ENCODE peak calls at places on chromosomes 12 and 14, in ten cellular contexts. One of them, this sample, is unnamed.

GRCh38 chr12:19857197-19857596 is 417.9 kb downstream of the AEBP2 start:
- DNase-seq in thoracic aorta: no peak
- DNase-seq in ovary: no peak
- DNase-seq in left ventricle myocardium inferior: no peak
- DNase-seq in RWPE2: no peak
- DNase-seq in CD8-positive, alpha-beta memory T cell: no peak
- DNase-seq in MM.1S: no peak
- DNase-seq in right cardiac atrium: no peak
- DNase-seq in pancreas: no peak
- DNase-seq in neuronal stem cell: no peak
- DNase-seq in this sample: no peak

GRCh38 chr12:67966560-67966959 is 22.7 kb upstream of the IFNG-AS1 start:
- DNase-seq in neuronal stem cell: no peak
- DNase-seq in left ventricle myocardium inferior: no peak
- DNase-seq in CD8-positive, alpha-beta memory T cell: no peak
- DNase-seq in ovary: no peak
- DNase-seq in pancreas: no peak
- DNase-seq in right cardiac atrium: no peak
- DNase-seq in RWPE2: no peak
- DNase-seq in MM.1S: no peak
- DNase-seq in thoracic aorta: no peak
- DNase-seq in this sample: no peak

GRCh38 chr12:47781479-47782371 is 8.7 kb downstream of the SLC48A1 start:
- DNase-seq in ovary: no peak
- DNase-seq in right cardiac atrium: no peak
- DNase-seq in left ventricle myocardium inferior: no peak
- DNase-seq in neuronal stem cell: no peak
- DNase-seq in thoracic aorta: no peak
- DNase-seq in RWPE2: no peak
- DNase-seq in pancreas: no peak
- DNase-seq in CD8-positive, alpha-beta memory T cell: no peak
- DNase-seq in MM.1S: no peak
- DNase-seq in this sample: no peak

GRCh38 chr14:102993523-102993922 is 63.8 kb downstream of the CDC42BPB start:
- DNase-seq in neuronal stem cell: no peak
- DNase-seq in pancreas: no peak
- DNase-seq in right cardiac atrium: no peak
- DNase-seq in left ventricle myocardium inferior: no peak
- DNase-seq in CD8-positive, alpha-beta memory T cell: no peak
- DNase-seq in ovary: no peak
- DNase-seq in MM.1S: no peak
- DNase-seq in RWPE2: no peak
- DNase-seq in thoracic aorta: no peak
- DNase-seq in this sample: peak

GRCh38 chr14:23551266-23552028 is at the start of gene ZFHX2:
- DNase-seq in right cardiac atrium: peak
- DNase-seq in ovary: peak
- DNase-seq in neuronal stem cell: peak
- DNase-seq in pancreas: peak
- DNase-seq in MM.1S: peak
- DNase-seq in CD8-positive, alpha-beta memory T cell: peak
- DNase-seq in RWPE2: peak
- DNase-seq in thoracic aorta: no peak
- DNase-seq in left ventricle myocardium inferior: peak
- DNase-seq in this sample: peak

GRCh38 chr12:75855360-75855759 is 176.2 kb downstream of the PHLDA1 start:
- DNase-seq in thoracic aorta: no peak
- DNase-seq in CD8-positive, alpha-beta memory T cell: no peak
- DNase-seq in right cardiac atrium: no peak
- DNase-seq in MM.1S: no peak
- DNase-seq in neuronal stem cell: no peak
- DNase-seq in left ventricle myocardium inferior: no peak
- DNase-seq in pancreas: no peak
- DNase-seq in RWPE2: no peak
- DNase-seq in ovary: no peak
- DNase-seq in this sample: no peak

GRCh38 chr12:26028953-26029740 is 70.7 kb downstream of the RASSF8 start:
- DNase-seq in neuronal stem cell: peak
- DNase-seq in left ventricle myocardium inferior: no peak
- DNase-seq in pancreas: peak
- DNase-seq in MM.1S: peak
- DNase-seq in RWPE2: no peak
- DNase-seq in thoracic aorta: no peak
- DNase-seq in ovary: no peak
- DNase-seq in right cardiac atrium: no peak
- DNase-seq in CD8-positive, alpha-beta memory T cell: no peak
- DNase-seq in this sample: no peak

GRCh38 chr14:105864651-105865265 is 338.4 kb downstream of the TMEM121 start:
- DNase-seq in thoracic aorta: no peak
- DNase-seq in right cardiac atrium: no peak
- DNase-seq in pancreas: peak
- DNase-seq in RWPE2: peak
- DNase-seq in ovary: peak
- DNase-seq in neuronal stem cell: no peak
- DNase-seq in CD8-positive, alpha-beta memory T cell: no peak
- DNase-seq in left ventricle myocardium inferior: peak
- DNase-seq in MM.1S: no peak
- DNase-seq in this sample: peak

GRCh38 chr12:76398106-76398505 is 49.9 kb upstream of the BBS10 start:
- DNase-seq in thoracic aorta: no peak
- DNase-seq in left ventricle myocardium inferior: no peak
- DNase-seq in ovary: no peak
- DNase-seq in CD8-positive, alpha-beta memory T cell: no peak
- DNase-seq in MM.1S: no peak
- DNase-seq in neuronal stem cell: no peak
- DNase-seq in pancreas: no peak
- DNase-seq in right cardiac atrium: no peak
- DNase-seq in RWPE2: no peak
- DNase-seq in this sample: no peak

GRCh38 chr14:77195766-77196165 is 14.2 kb downstream of the TMEM63C start:
- DNase-seq in right cardiac atrium: no peak
- DNase-seq in thoracic aorta: no peak
- DNase-seq in pancreas: no peak
- DNase-seq in CD8-positive, alpha-beta memory T cell: no peak
- DNase-seq in neuronal stem cell: no peak
- DNase-seq in MM.1S: no peak
- DNase-seq in ovary: no peak
- DNase-seq in RWPE2: peak
- DNase-seq in left ventricle myocardium inferior: no peak
- DNase-seq in this sample: no peak

GRCh38 chr12:28830491-28830890 is 318.6 kb upstream of the FAR2 start:
- DNase-seq in right cardiac atrium: no peak
- DNase-seq in neuronal stem cell: no peak
- DNase-seq in ovary: no peak
- DNase-seq in MM.1S: no peak
- DNase-seq in RWPE2: no peak
- DNase-seq in thoracic aorta: no peak
- DNase-seq in CD8-positive, alpha-beta memory T cell: no peak
- DNase-seq in pancreas: no peak
- DNase-seq in left ventricle myocardium inferior: no peak
- DNase-seq in this sample: no peak

GRCh38 chr12:92404921-92405320 is 259.3 kb upstream of the BTG1 start:
- DNase-seq in ovary: no peak
- DNase-seq in pancreas: no peak
- DNase-seq in left ventricle myocardium inferior: no peak
- DNase-seq in CD8-positive, alpha-beta memory T cell: no peak
- DNase-seq in RWPE2: no peak
- DNase-seq in neuronal stem cell: no peak
- DNase-seq in MM.1S: no peak
- DNase-seq in right cardiac atrium: no peak
- DNase-seq in thoracic aorta: no peak
- DNase-seq in this sample: no peak

GRCh38 chr12:125310461-125310860 is 245.2 kb downstream of the AACS start:
- DNase-seq in neuronal stem cell: no peak
- DNase-seq in RWPE2: no peak
- DNase-seq in pancreas: no peak
- DNase-seq in right cardiac atrium: no peak
- DNase-seq in thoracic aorta: no peak
- DNase-seq in MM.1S: no peak
- DNase-seq in ovary: no peak
- DNase-seq in left ventricle myocardium inferior: no peak
- DNase-seq in CD8-positive, alpha-beta memory T cell: no peak
- DNase-seq in this sample: no peak

GRCh38 chr12:6376079-6376941 is 947 bp upstream of the SCNN1A start:
- DNase-seq in pancreas: peak
- DNase-seq in ovary: peak
- DNase-seq in right cardiac atrium: peak
- DNase-seq in left ventricle myocardium inferior: no peak
- DNase-seq in thoracic aorta: no peak
- DNase-seq in RWPE2: peak
- DNase-seq in neuronal stem cell: no peak
- DNase-seq in CD8-positive, alpha-beta memory T cell: no peak
- DNase-seq in MM.1S: no peak
- DNase-seq in this sample: peak

GRCh38 chr12:69068431-69068830 is 135.5 kb upstream of the CPM start:
- DNase-seq in pancreas: peak
- DNase-seq in neuronal stem cell: no peak
- DNase-seq in MM.1S: no peak
- DNase-seq in left ventricle myocardium inferior: no peak
- DNase-seq in thoracic aorta: no peak
- DNase-seq in ovary: no peak
- DNase-seq in RWPE2: no peak
- DNase-seq in right cardiac atrium: no peak
- DNase-seq in CD8-positive, alpha-beta memory T cell: no peak
- DNase-seq in this sample: no peak

GRCh38 chr14:92963301-92964123 is 40.6 kb downstream of the CHGA start:
- DNase-seq in RWPE2: no peak
- DNase-seq in MM.1S: no peak
- DNase-seq in CD8-positive, alpha-beta memory T cell: no peak
- DNase-seq in left ventricle myocardium inferior: peak
- DNase-seq in right cardiac atrium: peak
- DNase-seq in thoracic aorta: no peak
- DNase-seq in neuronal stem cell: no peak
- DNase-seq in ovary: no peak
- DNase-seq in pancreas: no peak
- DNase-seq in this sample: peak

DNA sequence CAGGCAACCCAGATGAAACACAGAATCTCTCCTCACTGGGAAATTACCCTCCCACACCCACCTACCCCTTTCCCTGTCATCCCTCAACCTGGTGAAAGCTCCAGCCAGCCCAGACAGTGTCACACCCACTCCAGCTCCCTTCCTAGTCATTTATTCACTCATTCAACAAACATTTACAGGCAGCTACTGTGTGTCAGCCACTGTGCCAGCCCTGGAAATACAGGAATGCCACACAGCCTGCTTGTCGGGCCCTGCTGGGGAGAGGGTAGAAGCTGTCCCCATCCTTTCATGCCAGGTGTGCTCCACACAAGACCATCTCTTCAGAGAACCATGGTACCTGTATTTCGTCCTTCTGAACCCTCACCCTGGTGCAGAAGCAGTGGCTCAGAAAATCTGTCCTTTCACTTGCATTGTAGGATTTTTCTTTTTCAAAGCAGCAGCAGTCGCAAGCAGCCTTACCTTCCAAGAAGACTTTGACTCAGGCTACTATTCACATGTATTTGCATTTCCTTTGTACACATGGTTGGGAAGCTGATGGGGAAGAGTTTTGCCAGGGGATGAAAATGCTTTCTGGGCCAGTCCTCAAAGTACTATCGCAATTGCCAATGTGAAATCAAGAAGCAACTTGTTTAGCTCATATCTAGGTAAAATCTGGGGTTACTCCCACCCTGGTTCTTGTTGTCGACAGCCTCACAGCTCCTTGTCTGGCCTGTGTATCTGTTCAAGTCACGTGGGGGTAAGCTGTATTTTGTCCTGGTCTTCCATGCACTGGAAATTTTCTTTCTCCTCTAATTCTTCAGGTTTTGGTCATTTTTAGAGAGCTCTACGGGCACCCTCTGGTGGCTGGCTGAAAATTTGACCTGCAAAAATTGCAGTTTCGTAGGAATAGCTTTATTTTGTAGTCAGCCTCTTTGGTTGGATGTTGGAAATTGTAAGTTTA is 147.4 kb upstream of the EGLN3 start:
- DNase-seq in CD8-positive, alpha-beta memory T cell: no peak
- DNase-seq in pancreas: peak
- DNase-seq in neuronal stem cell: no peak
- DNase-seq in ovary: peak
- DNase-seq in left ventricle myocardium inferior: no peak
- DNase-seq in thoracic aorta: no peak
- DNase-seq in right cardiac atrium: peak
- DNase-seq in RWPE2: no peak
- DNase-seq in MM.1S: no peak
- DNase-seq in this sample: no peak
- H3K27ac ChIP-seq in CD8-positive, alpha-beta memory T cell: no peak
- H3K27ac ChIP-seq in pancreas: no peak
- H3K27ac ChIP-seq in neuronal stem cell: no peak
- H3K27ac ChIP-seq in ovary: no peak
- H3K27ac ChIP-seq in left ventricle myocardium inferior: no peak
- H3K27ac ChIP-seq in thoracic aorta: no peak
- H3K27ac ChIP-seq in right cardiac atrium: no peak
- H3K27ac ChIP-seq in RWPE2: no peak
- H3K27ac ChIP-seq in MM.1S: no peak
- H3K27ac ChIP-seq in this sample: no peak

GRCh38 chr12:112008918-112009317 is 4.0 kb downstream of the TMEM116 start:
- DNase-seq in thoracic aorta: no peak
- DNase-seq in RWPE2: no peak
- DNase-seq in right cardiac atrium: no peak
- DNase-seq in pancreas: no peak
- DNase-seq in ovary: no peak
- DNase-seq in left ventricle myocardium inferior: no peak
- DNase-seq in neuronal stem cell: no peak
- DNase-seq in CD8-positive, alpha-beta memory T cell: no peak
- DNase-seq in MM.1S: no peak
- DNase-seq in this sample: no peak
- H3K27ac ChIP-seq in thoracic aorta: no peak
- H3K27ac ChIP-seq in RWPE2: no peak
- H3K27ac ChIP-seq in right cardiac atrium: no peak
- H3K27ac ChIP-seq in pancreas: no peak
- H3K27ac ChIP-seq in ovary: no peak
- H3K27ac ChIP-seq in left ventricle myocardium inferior: no peak
- H3K27ac ChIP-seq in neuronal stem cell: no peak
- H3K27ac ChIP-seq in CD8-positive, alpha-beta memory T cell: no peak
- H3K27ac ChIP-seq in MM.1S: no peak
- H3K27ac ChIP-seq in this sample: no peak

DNA sequence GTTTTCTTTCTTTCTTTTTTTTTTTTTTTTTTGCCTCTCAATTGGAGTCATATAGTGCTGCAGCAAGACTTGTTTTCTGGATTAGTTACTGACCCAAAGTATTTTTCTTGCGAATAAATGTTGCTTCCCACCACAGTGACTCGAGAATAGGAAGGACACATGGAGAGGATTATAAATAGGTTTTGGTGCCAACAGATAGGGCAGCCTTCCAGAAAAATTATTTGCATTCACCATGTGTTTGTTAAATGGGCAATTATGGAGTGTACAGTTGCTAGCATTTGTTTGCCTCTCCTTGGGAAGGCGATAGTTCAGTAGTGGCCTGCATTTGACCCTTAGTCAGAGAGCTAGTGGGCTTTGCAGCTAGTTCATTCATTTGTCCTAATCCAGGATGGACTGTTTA is 67.3 kb downstream of the CHST11 start:
- DNase-seq in neuronal stem cell: no peak
- DNase-seq in CD8-positive, alpha-beta memory T cell: no peak
- DNase-seq in RWPE2: no peak
- DNase-seq in thoracic aorta: no peak
- DNase-seq in MM.1S: no peak
- DNase-seq in left ventricle myocardium inferior: no peak
- DNase-seq in pancreas: no peak
- DNase-seq in right cardiac atrium: no peak
- DNase-seq in ovary: no peak
- DNase-seq in this sample: no peak
- H3K27ac ChIP-seq in neuronal stem cell: no peak
- H3K27ac ChIP-seq in CD8-positive, alpha-beta memory T cell: no peak
- H3K27ac ChIP-seq in RWPE2: no peak
- H3K27ac ChIP-seq in thoracic aorta: no peak
- H3K27ac ChIP-seq in MM.1S: peak
- H3K27ac ChIP-seq in left ventricle myocardium inferior: no peak
- H3K27ac ChIP-seq in pancreas: peak
- H3K27ac ChIP-seq in right cardiac atrium: no peak
- H3K27ac ChIP-seq in ovary: no peak
- H3K27ac ChIP-seq in this sample: no peak

GRCh38 chr12:79886917-79887519 is 47.9 kb downstream of the PPP1R12A start:
- DNase-seq in CD8-positive, alpha-beta memory T cell: peak
- DNase-seq in RWPE2: no peak
- DNase-seq in thoracic aorta: no peak
- DNase-seq in right cardiac atrium: no peak
- DNase-seq in left ventricle myocardium inferior: no peak
- DNase-seq in neuronal stem cell: no peak
- DNase-seq in MM.1S: peak
- DNase-seq in ovary: no peak
- DNase-seq in pancreas: no peak
- DNase-seq in this sample: no peak
- H3K27ac ChIP-seq in CD8-positive, alpha-beta memory T cell: no peak
- H3K27ac ChIP-seq in RWPE2: no peak
- H3K27ac ChIP-seq in thoracic aorta: peak
- H3K27ac ChIP-seq in right cardiac atrium: no peak
- H3K27ac ChIP-seq in left ventricle myocardium inferior: no peak
- H3K27ac ChIP-seq in neuronal stem cell: no peak
- H3K27ac ChIP-seq in MM.1S: no peak
- H3K27ac ChIP-seq in ovary: no peak
- H3K27ac ChIP-seq in pancreas: no peak
- H3K27ac ChIP-seq in this sample: no peak

This sample was measured in upper lobe of left lung.